ENCODE peak calls at places on chromosome 19, in four cellular contexts. V, O, M and H are unnamed samples. For H3K79me2, the result is how much of the 10 kb centered on the place peaks cover.

GRCh38 chr19:14347999-14348889 is 33.0 kb upstream of the ADGRE5 start:
- DNase-seq in V (peak), O (no peak), M (peak), H (peak)

GRCh38 chr19:49147923-49148682 is 7.1 kb downstream of the HRC start:
- DNase-seq in V (no peak), O (no peak), M (peak), H (peak)

GRCh38 chr19:24000656-24001055 is 86.0 kb downstream of the ZNF726 start:
- DNase-seq in V (no peak), O (no peak), M (no peak), H (no peak)

GRCh38 chr19:34365463-34366401 is 736 bp downstream of the GPI start:
- DNase-seq in V (no peak), O (no peak), M (peak), H (peak)

GRCh38 chr19:661427-662196 is 1.4 kb downstream of the RNF126 start:
- DNase-seq in V (no peak), O (no peak), M (peak), H (no peak)

GRCh38 chr19:2627855-2628254 is 74.6 kb downstream of the GNG7 start:
- DNase-seq in V (no peak), O (no peak), M (no peak), H (no peak)

GRCh38 chr19:3360494-3361383 is 5.6 kb upstream of the NFIC start:
- DNase-seq in V (no peak), O (no peak), M (peak), H (peak)

GRCh38 chr19:20964798-20965197 is 41.7 kb downstream of the ZNF85 start:
- DNase-seq in V (peak), O (no peak), M (no peak), H (no peak)

GRCh38 chr19:36939153-36939552 is 23.0 kb downstream of the ZNF568 start:
- DNase-seq in V (no peak), O (no peak), M (no peak), H (no peak)

GRCh38 chr19:898663-899062 is 5.4 kb downstream of the RNU6-9 start:
- DNase-seq in V (no peak), O (no peak), M (no peak), H (no peak)

GRCh38 chr19:49067554-49067953 is 2.9 kb upstream of the NTF4 start:
- DNase-seq in V (no peak), O (no peak), M (no peak), H (no peak)

GRCh38 chr19:40742477-40742876 is 7.8 kb downstream of the ACTMAP start:
- DNase-seq in V (no peak), O (no peak), M (no peak), H (no peak)

GRCh38 chr19:12140545-12141404 is 625 bp upstream of the ZNF20 start:
- DNase-seq in V (peak), O (peak), M (peak), H (peak)

GRCh38 chr19:52943134-52943883 is 19.4 kb downstream of the ZNF816 start:
- DNase-seq in V (no peak), O (no peak), M (no peak), H (no peak)

GRCh38 chr19:17183271-17183757 is 31.8 kb upstream of the USE1 start:
- DNase-seq in V (no peak), O (no peak), M (no peak), H (no peak)

GRCh38 chr19:5542665-5543064 is 25.1 kb downstream of the TINCR start:
- DNase-seq in V (no peak), O (no peak), M (no peak), H (no peak)

GRCh38 chr19:34967551-34967950 is 3.5 kb upstream of the ZNF792 start:
- DNase-seq in V (no peak), O (no peak), M (no peak), H (no peak)

GRCh38 chr19:35882074-35882832 is 13.9 kb downstream of the APLP1 start:
- DNase-seq in V (peak), O (peak), M (peak), H (peak)

GRCh38 chr19:18233224-18233825 is 7.1 kb upstream of the PDE4C start:
- DNase-seq in V (peak), O (no peak), M (peak), H (peak)

GRCh38 chr19:30784850-30785459 is 412.8 kb downstream of the ZNF536 start:
- DNase-seq in V (peak), O (no peak), M (peak), H (no peak)

GRCh38 chr19:52248256-52248655 is 21.1 kb upstream of the ZNF766 start:
- DNase-seq in V (peak), O (no peak), M (peak), H (peak)

GRCh38 chr19:49200238-49200862 is 42.8 kb downstream of the TRPM4 start:
- DNase-seq in V (no peak), O (no peak), M (peak), H (no peak)

GRCh38 chr19:1244693-1245451 is 3.3 kb downstream of the ATP5F1D start:
- DNase-seq in V (peak), O (no peak), M (no peak), H (no peak)

GRCh38 chr19:4130635-4131438 is 6.9 kb upstream of the MAP2K2 start:
- DNase-seq in V (peak), O (no peak), M (peak), H (no peak)

GRCh38 chr19:1154731-1155351 is 19.2 kb downstream of the SBNO2 start:
- DNase-seq in V (peak), O (no peak), M (no peak), H (peak)

GRCh38 chr19:49552749-49553148 is 24.9 kb downstream of the RCN3 start:
- DNase-seq in V (no peak), O (no peak), M (no peak), H (no peak)

GRCh38 chr19:42402376-42403116 is 12.4 kb upstream of the CNFN start:
- DNase-seq in V (no peak), O (no peak), M (no peak), H (no peak)

GRCh38 chr19:2962018-2962670 is 15.2 kb upstream of the TLE6 start:
- DNase-seq in V (peak), O (peak), M (peak), H (peak)

GRCh38 chr19:42253245-42254082 is 1.5 kb downstream of the ERF start:
- DNase-seq in V (peak), O (no peak), M (peak), H (peak)

GRCh38 chr19:4914736-4915501 is 5.6 kb downstream of the UHRF1 start:
- DNase-seq in V (no peak), O (no peak), M (peak), H (peak)

GRCh38 chr19:2491130-2491801 is 15.3 kb downstream of the GADD45B start:
- DNase-seq in V (no peak), O (no peak), M (no peak), H (peak)

GRCh38 chr19:12939292-12939606 is 840 bp downstream of the CALR start:
- DNase-seq in V (no peak), O (no peak), M (no peak), H (no peak)

GRCh38 chr19:41801682-41802317 is 5.4 kb downstream of the CEACAM3 start:
- DNase-seq in V (no peak), O (no peak), M (no peak), H (no peak)

GRCh38 chr19:2129022-2129421 is 22.3 kb downstream of the AP3D1 start:
- DNase-seq in V (no peak), O (no peak), M (no peak), H (no peak)

GRCh38 chr19:3249408-3249807 is 24.9 kb downstream of the CELF5 start:
- DNase-seq in V (peak), O (no peak), M (peak), H (no peak)

GRCh38 chr19:17114414-17114831 is 38.8 kb downstream of the MYO9B start:
- DNase-seq in V (no peak), O (no peak), M (no peak), H (no peak)

GRCh38 chr19:42850981-42851717 is 28.4 kb downstream of the PSG1 start:
- DNase-seq in V (peak), O (no peak), M (no peak), H (no peak)

GRCh38 chr19:5281588-5281987 is 59.0 kb downstream of the PTPRS start:
- DNase-seq in V (no peak), O (no peak), M (no peak), H (no peak)

GRCh38 chr19:35590875-35591274 is 4.9 kb downstream of the PMIS2 start:
- DNase-seq in V (no peak), O (no peak), M (no peak), H (no peak)

GRCh38 chr19:35995655-35995993 is 636 bp downstream of the SDHAF1 start:
- DNase-seq in V (peak), O (no peak), M (peak), H (peak)

GRCh38 chr19:38509027-38509426 is 75.5 kb downstream of the RYR1 start:
- DNase-seq in V (no peak), O (no peak), M (no peak), H (no peak)
- H2AFZ ChIP-seq in V (no peak), O (no peak), M (no peak), H (no peak)

DNA sequence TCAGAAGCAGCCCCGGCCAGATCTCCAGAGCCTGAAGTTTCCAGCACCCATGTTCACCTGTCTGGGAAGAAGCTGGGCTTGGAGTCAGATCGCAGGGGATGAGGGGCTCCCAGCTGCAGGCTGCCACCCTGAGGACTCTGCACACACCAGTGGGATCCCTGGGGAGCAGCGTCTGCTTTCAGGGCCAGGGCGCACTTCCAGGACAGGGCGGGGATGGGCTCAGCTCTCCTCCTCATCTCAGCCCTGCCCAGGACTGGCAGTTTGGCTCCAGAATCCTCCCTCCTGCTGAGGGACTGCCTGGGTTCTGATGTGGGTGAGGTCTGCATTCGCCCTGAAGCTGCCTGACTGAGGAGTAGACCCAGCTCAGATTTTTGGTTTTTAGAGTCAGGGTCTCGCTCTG is 3.5 kb downstream of the SLC7A9 start:
- DNase-seq in V (no peak), O (no peak), M (no peak), H (no peak)
- H3K79me2 ChIP-seq in V (under half), O (under half), M (under half), H (under half)

GRCh38 chr19:6790194-6791128 is 18.0 kb downstream of the VAV1 start:
- DNase-seq in V (no peak), O (no peak), M (no peak), H (no peak)
- TF ChIP-seq MYC in V (no peak), O (no peak), M (no peak), H (no peak)

GRCh38 chr19:15452111-15453047 is 2.6 kb upstream of the WIZ start:
- DNase-seq in V (peak), O (no peak), M (peak), H (peak)
- H2AFZ ChIP-seq in V (no peak), O (no peak), M (peak), H (peak)

GRCh38 chr19:9054768-9055167 is 32.1 kb upstream of the OR1M1 start:
- DNase-seq in V (no peak), O (no peak), M (no peak), H (no peak)
- H3K79me2 ChIP-seq in V (under half), O (under half), M (under half), H (under half)

GRCh38 chr19:54309811-54310210 is 3.2 kb downstream of the LILRA5 start:
- DNase-seq in V (no peak), O (no peak), M (no peak), H (no peak)

GRCh38 chr19:54310543-54310942 is 2.4 kb downstream of the LILRA5 start:
- DNase-seq in V (no peak), O (no peak), M (no peak), H (no peak)

GRCh38 chr19:54312011-54312410 is 955 bp downstream of the LILRA5 start:
- DNase-seq in V (no peak), O (no peak), M (no peak), H (no peak)

GRCh38 chr19:54311486-54311885 is 1.5 kb downstream of the LILRA5 start:
- DNase-seq in V (no peak), O (no peak), M (no peak), H (no peak)

DNA sequence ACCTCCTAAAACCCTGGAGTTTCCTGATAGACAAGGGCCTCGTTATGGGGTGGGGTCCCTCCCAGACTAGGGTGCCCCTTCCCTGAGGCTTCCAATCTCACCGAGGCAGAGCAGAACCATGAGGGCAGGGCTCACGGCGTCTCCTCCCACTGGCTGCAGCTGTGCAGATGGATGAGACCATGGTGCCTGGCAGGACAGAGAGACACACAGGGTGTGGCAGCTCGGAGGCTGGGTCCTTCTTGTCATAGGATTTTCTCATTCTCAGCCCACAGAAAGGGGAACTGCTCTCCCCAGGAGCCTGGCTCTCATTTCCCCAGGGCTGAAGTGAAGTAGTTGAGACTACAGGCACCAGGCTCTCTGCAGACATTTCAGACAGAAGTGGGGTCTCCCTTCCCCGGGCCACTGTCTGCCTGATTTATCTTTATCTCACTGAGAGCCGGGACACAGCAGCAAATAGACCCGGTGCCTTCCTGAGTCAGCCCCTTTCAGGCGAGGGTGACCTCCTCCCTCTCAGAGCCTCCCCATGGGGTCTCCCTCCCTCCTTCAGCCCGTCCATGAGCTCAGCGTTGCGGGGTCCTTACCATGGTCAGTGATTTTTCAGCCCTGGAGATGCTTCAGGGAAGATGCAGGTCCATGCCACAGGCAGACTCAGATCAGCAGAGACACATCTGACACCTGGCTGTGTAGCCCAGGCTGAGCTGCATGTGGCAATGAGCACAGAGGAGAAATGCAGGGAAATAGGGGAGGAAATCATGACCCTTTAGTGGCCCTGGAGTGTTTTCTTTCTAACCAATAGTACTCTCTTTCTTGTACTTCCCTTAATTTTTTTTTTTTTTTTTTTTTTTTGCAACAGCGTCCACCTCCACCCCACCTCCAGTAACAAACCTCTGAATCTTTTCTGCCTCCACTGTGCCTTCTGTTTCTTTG is at the start of gene LILRA5:
- DNase-seq in V (no peak), O (no peak), M (no peak), H (no peak)
- TF ChIP-seq MYC in V (no peak), O (no peak), M (no peak), H (no peak)

DNA sequence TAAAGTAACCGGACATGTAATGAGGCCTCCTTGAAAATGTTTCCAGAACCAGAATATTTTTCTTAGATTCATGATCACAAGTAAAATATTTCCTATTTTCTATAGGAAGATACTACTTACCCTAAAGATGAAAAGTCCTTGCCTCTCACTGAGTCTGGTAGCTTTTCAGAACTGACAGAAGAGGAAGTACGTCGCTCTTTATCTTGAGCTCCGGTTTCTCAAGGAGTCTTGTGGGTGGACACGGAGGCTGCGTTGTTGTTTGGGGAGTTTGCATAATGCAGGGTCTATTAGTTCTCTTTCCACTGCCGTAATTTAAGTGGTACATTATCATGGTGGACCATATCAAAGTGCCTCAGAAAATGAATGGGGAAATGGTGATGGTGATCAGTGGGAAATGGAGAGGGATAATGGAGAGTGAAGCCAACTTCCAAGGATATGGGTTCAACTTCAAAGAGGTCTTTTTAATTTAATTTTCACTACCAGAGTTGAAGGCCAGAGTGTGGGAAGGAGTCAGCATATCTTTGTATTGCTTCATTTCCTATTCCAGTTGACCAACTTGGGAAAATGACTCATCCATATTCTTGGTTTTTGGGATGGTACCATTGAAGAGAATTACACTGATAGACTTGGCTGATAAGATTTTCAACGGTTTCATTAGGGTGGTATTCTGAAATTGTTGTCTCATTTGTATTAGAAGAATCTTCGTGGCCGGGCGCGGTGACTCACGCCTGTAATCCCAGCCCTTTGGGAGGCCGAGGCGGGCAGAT is 23.4 kb downstream of the MBD3L2B start:
- DNase-seq in V (no peak), O (no peak), M (no peak), H (no peak)
- H2AFZ ChIP-seq in V (no peak), O (no peak), M (no peak), H (no peak)

GRCh38 chr19:7413629-7414028 is 64.9 kb downstream of the ARHGEF18 start:
- DNase-seq in V (no peak), O (no peak), M (no peak), H (no peak)
- H3K79me2 ChIP-seq in V (under half), O (under half), M (under half), H (under half)